ENCODE peak calls at places on chromosomes 6 and 20, in five cellular contexts. J, R, V, S and L are unnamed samples.

GRCh38 chr6:44076366-44077200 is 50.7 kb downstream of the MRPL14 start:
- DNase-seq in J (no peak), S (no peak), R (no peak), V (no peak), L (no peak)

GRCh38 chr6:7727150-7727950 is 1.5 kb downstream of the BMP6 start:
- DNase-seq in J (no peak), S (no peak), V (peak), R (no peak), L (no peak)

GRCh38 chr6:147770221-147770620 is 261.7 kb downstream of the SAMD5 start:
- DNase-seq in S (no peak), R (no peak), V (no peak), J (no peak), L (no peak)

GRCh38 chr6:33905081-33905609 is 101.3 kb upstream of the MLN start:
- DNase-seq in J (no peak), S (no peak), V (no peak), R (no peak), L (no peak)

GRCh38 chr20:21102252-21102609 is 3.9 kb downstream of the LINC00237 start:
- DNase-seq in V (no peak), S (no peak), J (no peak), R (no peak), L (no peak)

GRCh38 chr6:28402197-28402596 is 2.6 kb upstream of the ZSCAN12 start:
- DNase-seq in S (no peak), J (no peak), R (no peak), V (no peak), L (no peak)

GRCh38 chr6:16929814-16930213 is 168.6 kb upstream of the ATXN1 start:
- DNase-seq in R (peak), V (no peak), S (no peak), J (no peak), L (peak)

GRCh38 chr6:156026543-156027268 is 571.1 kb upstream of the NOX3 start:
- DNase-seq in J (no peak), V (no peak), R (no peak), S (no peak), L (no peak)

GRCh38 chr20:43744121-43744520 is 17.3 kb upstream of the GTSF1L start:
- DNase-seq in R (no peak), V (no peak), S (no peak), J (no peak), L (no peak)

GRCh38 chr20:10125757-10126156 is 91.0 kb downstream of the ANKEF1 start:
- DNase-seq in S (no peak), V (no peak), R (no peak), J (no peak), L (no peak)

GRCh38 chr6:40789143-40789764 is 202.1 kb upstream of the LRFN2 start:
- DNase-seq in R (no peak), V (no peak), J (no peak), S (no peak), L (no peak)

GRCh38 chr6:7590918-7591302 is 912 bp downstream of the SNRNP48 start:
- DNase-seq in R (no peak), S (no peak), J (no peak), V (no peak), L (no peak)

GRCh38 chr20:8654486-8654885 is 414.4 kb upstream of the PLCB4 start:
- DNase-seq in V (no peak), J (no peak), S (no peak), R (no peak), L (no peak)

GRCh38 chr6:69179681-69180080 is 544.6 kb downstream of the ADGRB3 start:
- DNase-seq in R (no peak), V (peak), S (no peak), J (no peak), L (no peak)

GRCh38 chr20:7744411-7744810 is 195.8 kb downstream of the HAO1 start:
- DNase-seq in S (no peak), J (no peak), V (no peak), R (no peak), L (peak)

GRCh38 chr6:42783177-42783875 is 1.5 kb downstream of the BICRAL start:
- DNase-seq in V (peak), S (no peak), J (peak), R (no peak), L (no peak)

GRCh38 chr6:45222380-45222779 is 105.8 kb upstream of the RUNX2 start:
- DNase-seq in V (no peak), J (no peak), S (no peak), R (no peak), L (no peak)

GRCh38 chr6:147217840-147218404 is 13.7 kb downstream of the STXBP5 start:
- DNase-seq in R (no peak), J (no peak), S (no peak), V (no peak), L (no peak)

GRCh38 chr6:41970436-41970846 is 28.8 kb upstream of the CCND3 start:
- DNase-seq in V (no peak), R (no peak), J (no peak), S (no peak), L (no peak)

GRCh38 chr20:5401277-5401676 is 84.5 kb upstream of the PROKR2 start:
- DNase-seq in S (no peak), R (no peak), J (no peak), V (no peak), L (no peak)

GRCh38 chr6:39263299-39264037 is 34.2 kb upstream of the KCNK5 start:
- DNase-seq in V (no peak), S (no peak), J (no peak), R (no peak), L (no peak)

GRCh38 chr6:3919130-3919628 is 70.0 kb downstream of the FAM50B start:
- DNase-seq in S (no peak), R (no peak), V (no peak), J (peak), L (no peak)

GRCh38 chr20:37627060-37627766 is 66.6 kb upstream of the CTNNBL1 start:
- DNase-seq in R (peak), J (no peak), V (no peak), S (peak), L (peak)

GRCh38 chr6:68313911-68314310 is 321.2 kb upstream of the ADGRB3 start:
- DNase-seq in R (peak), J (no peak), S (no peak), V (no peak), L (no peak)

GRCh38 chr6:23547851-23548250 is 578.2 kb upstream of the NRSN1 start:
- DNase-seq in R (no peak), J (no peak), S (no peak), V (no peak), L (no peak)
- TF ChIP-seq CTCF in R (peak), J (no peak), S (no peak), V (no peak), L (no peak)

GRCh38 chr20:57558614-57559285 is 2.2 kb upstream of the PCK1 start:
- DNase-seq in J (no peak), S (no peak), V (no peak), R (no peak), L (no peak)

GRCh38 chr20:57561356-57562279 is 708 bp downstream of the PCK1 start:
- DNase-seq in R (no peak), V (no peak), S (no peak), J (no peak), L (no peak)

GRCh38 chr20:57559286-57559627 is 1.7 kb upstream of the PCK1 start:
- DNase-seq in J (no peak), R (no peak), S (no peak), V (no peak), L (no peak)

GRCh38 chr20:57559658-57560553 is 1.0 kb upstream of the PCK1 start:
- DNase-seq in J (no peak), S (no peak), R (no peak), V (no peak), L (no peak)

GRCh38 chr20:57560554-57561355 is at the start of gene PCK1:
- DNase-seq in R (no peak), V (no peak), S (no peak), J (no peak), L (no peak)
- H3K4me3 ChIP-seq in R (no peak), V (no peak), S (no peak), J (no peak), L (no peak)

GRCh38 chr6:79949235-79949634 is 1.9 kb upstream of the ELOVL4 start:
- DNase-seq in S (peak), J (no peak), R (peak), V (peak), L (no peak)
- TF ChIP-seq CTCF in S (peak), J (peak), R (peak), V (peak), L (peak)

GRCh38 chr20:695165-695866 is 19.7 kb upstream of the SCRT2 start:
- DNase-seq in J (no peak), V (no peak), R (no peak), S (no peak), L (no peak)

GRCh38 chr20:694496-694895 is 18.9 kb upstream of the SCRT2 start:
- DNase-seq in J (no peak), V (no peak), R (no peak), S (no peak), L (no peak)

GRCh38 chr20:699342-699741 is 23.7 kb upstream of the SCRT2 start:
- DNase-seq in S (no peak), V (no peak), R (no peak), J (no peak), L (no peak)

GRCh38 chr20:699811-700338 is 24.3 kb upstream of the SCRT2 start:
- DNase-seq in V (no peak), J (no peak), S (no peak), R (no peak), L (no peak)

GRCh38 chr20:697826-698225 is 22.2 kb upstream of the SCRT2 start:
- DNase-seq in J (no peak), V (no peak), R (no peak), S (no peak), L (no peak)
- H3K4me3 ChIP-seq in J (no peak), V (no peak), R (no peak), S (no peak), L (no peak)

GRCh38 chr6:63872233-63872632 is 236.6 kb downstream of the PHF3 start:
- DNase-seq in S (no peak), J (no peak), V (no peak), R (no peak), L (no peak)
- TF ChIP-seq CTCF in S (no peak), J (no peak), V (no peak), R (no peak), L (no peak)